ENCODE peak calls at places on chromosomes 13 and 19, in ten cellular contexts. One of them, this sample, is unnamed.

GRCh38 chr19:58577581-58578429 is 4.7 kb upstream of the MZF1 start:
- DNase-seq in gastrocnemius medialis: no peak
- DNase-seq in CD8-positive, alpha-beta T cell: no peak
- DNase-seq in PC-3: no peak
- DNase-seq in small intestine: no peak
- DNase-seq in Peyer's patch: peak; percentile 40
- DNase-seq in CD4-positive, alpha-beta T cell: no peak
- DNase-seq in tibial artery: no peak
- DNase-seq in effector memory CD4-positive, alpha-beta T cell: no peak
- DNase-seq in right cardiac atrium: no peak
- DNase-seq in this sample: no peak

GRCh38 chr13:33279414-33279813 is 6.1 kb downstream of the STARD13 start:
- DNase-seq in gastrocnemius medialis: peak; percentile 79
- DNase-seq in CD8-positive, alpha-beta T cell: no peak
- DNase-seq in PC-3: peak; percentile 70
- DNase-seq in small intestine: no peak
- DNase-seq in Peyer's patch: peak; percentile 50
- DNase-seq in CD4-positive, alpha-beta T cell: no peak
- DNase-seq in tibial artery: no peak
- DNase-seq in effector memory CD4-positive, alpha-beta T cell: no peak
- DNase-seq in right cardiac atrium: no peak
- DNase-seq in this sample: no peak

GRCh38 chr19:49339364-49340068 is 4.3 kb downstream of the CD37 start:
- DNase-seq in gastrocnemius medialis: peak; percentile 63
- DNase-seq in CD8-positive, alpha-beta T cell: no peak
- DNase-seq in PC-3: peak; percentile 93
- DNase-seq in small intestine: peak; percentile 75
- DNase-seq in Peyer's patch: peak; percentile 81
- DNase-seq in CD4-positive, alpha-beta T cell: no peak
- DNase-seq in tibial artery: peak; percentile 91
- DNase-seq in effector memory CD4-positive, alpha-beta T cell: no peak
- DNase-seq in right cardiac atrium: peak; percentile 91
- DNase-seq in this sample: peak; percentile 52

GRCh38 chr13:34750078-34750703 is 191.9 kb upstream of the NBEA start:
- DNase-seq in gastrocnemius medialis: no peak
- DNase-seq in CD8-positive, alpha-beta T cell: no peak
- DNase-seq in PC-3: no peak
- DNase-seq in small intestine: peak; percentile 2
- DNase-seq in Peyer's patch: no peak
- DNase-seq in CD4-positive, alpha-beta T cell: no peak
- DNase-seq in tibial artery: no peak
- DNase-seq in effector memory CD4-positive, alpha-beta T cell: no peak
- DNase-seq in right cardiac atrium: peak; percentile 50
- DNase-seq in this sample: no peak

GRCh38 chr19:19661675-19662251 is 1.7 kb downstream of the ATP13A1 start:
- DNase-seq in gastrocnemius medialis: no peak
- DNase-seq in CD8-positive, alpha-beta T cell: no peak
- DNase-seq in PC-3: no peak
- DNase-seq in small intestine: peak; percentile 24
- DNase-seq in Peyer's patch: peak; percentile 70
- DNase-seq in CD4-positive, alpha-beta T cell: no peak
- DNase-seq in tibial artery: no peak
- DNase-seq in effector memory CD4-positive, alpha-beta T cell: no peak
- DNase-seq in right cardiac atrium: no peak
- DNase-seq in this sample: no peak

GRCh38 chr19:16394681-16395375 is 70.2 kb downstream of the KLF2 start:
- DNase-seq in gastrocnemius medialis: no peak
- DNase-seq in CD8-positive, alpha-beta T cell: no peak
- DNase-seq in PC-3: no peak
- DNase-seq in small intestine: no peak
- DNase-seq in Peyer's patch: no peak
- DNase-seq in CD4-positive, alpha-beta T cell: no peak
- DNase-seq in tibial artery: no peak
- DNase-seq in effector memory CD4-positive, alpha-beta T cell: no peak
- DNase-seq in right cardiac atrium: no peak
- DNase-seq in this sample: no peak

GRCh38 chr13:43132228-43132627 is 108.8 kb downstream of the DNAJC15 start:
- DNase-seq in gastrocnemius medialis: no peak
- DNase-seq in CD8-positive, alpha-beta T cell: no peak
- DNase-seq in PC-3: peak; percentile 73
- DNase-seq in small intestine: peak; percentile 72
- DNase-seq in Peyer's patch: no peak
- DNase-seq in CD4-positive, alpha-beta T cell: no peak
- DNase-seq in tibial artery: no peak
- DNase-seq in effector memory CD4-positive, alpha-beta T cell: no peak
- DNase-seq in right cardiac atrium: no peak
- DNase-seq in this sample: no peak

GRCh38 chr13:101979825-101980224 is 422.0 kb downstream of the FGF14 start:
- DNase-seq in gastrocnemius medialis: no peak
- DNase-seq in CD8-positive, alpha-beta T cell: no peak
- DNase-seq in PC-3: no peak
- DNase-seq in small intestine: no peak
- DNase-seq in Peyer's patch: no peak
- DNase-seq in CD4-positive, alpha-beta T cell: no peak
- DNase-seq in tibial artery: no peak
- DNase-seq in effector memory CD4-positive, alpha-beta T cell: no peak
- DNase-seq in right cardiac atrium: no peak
- DNase-seq in this sample: no peak

GRCh38 chr19:21463449-21464105 is 41.8 kb upstream of the ZNF429 start:
- DNase-seq in gastrocnemius medialis: no peak
- DNase-seq in CD8-positive, alpha-beta T cell: no peak
- DNase-seq in PC-3: peak; percentile 56
- DNase-seq in small intestine: no peak
- DNase-seq in Peyer's patch: no peak
- DNase-seq in CD4-positive, alpha-beta T cell: no peak
- DNase-seq in tibial artery: no peak
- DNase-seq in effector memory CD4-positive, alpha-beta T cell: no peak
- DNase-seq in right cardiac atrium: no peak
- DNase-seq in this sample: peak; percentile 54

GRCh38 chr19:56015756-56016155 is 29.2 kb downstream of the NLRP5 start:
- DNase-seq in gastrocnemius medialis: no peak
- DNase-seq in CD8-positive, alpha-beta T cell: no peak
- DNase-seq in PC-3: peak; percentile 47
- DNase-seq in small intestine: no peak
- DNase-seq in Peyer's patch: no peak
- DNase-seq in CD4-positive, alpha-beta T cell: no peak
- DNase-seq in tibial artery: no peak
- DNase-seq in effector memory CD4-positive, alpha-beta T cell: no peak
- DNase-seq in right cardiac atrium: no peak
- DNase-seq in this sample: no peak

GRCh38 chr13:98105929-98106336 is 37.0 kb upstream of the FARP1 start:
- DNase-seq in gastrocnemius medialis: no peak
- DNase-seq in CD8-positive, alpha-beta T cell: no peak
- DNase-seq in PC-3: peak; percentile 23
- DNase-seq in small intestine: no peak
- DNase-seq in Peyer's patch: no peak
- DNase-seq in CD4-positive, alpha-beta T cell: no peak
- DNase-seq in tibial artery: no peak
- DNase-seq in effector memory CD4-positive, alpha-beta T cell: no peak
- DNase-seq in right cardiac atrium: peak; percentile 26
- DNase-seq in this sample: no peak

GRCh38 chr13:46527237-46527636 is 25.7 kb upstream of the LRCH1 start:
- DNase-seq in gastrocnemius medialis: no peak
- DNase-seq in CD8-positive, alpha-beta T cell: no peak
- DNase-seq in PC-3: peak; percentile 44
- DNase-seq in small intestine: no peak
- DNase-seq in Peyer's patch: no peak
- DNase-seq in CD4-positive, alpha-beta T cell: no peak
- DNase-seq in tibial artery: no peak
- DNase-seq in effector memory CD4-positive, alpha-beta T cell: no peak
- DNase-seq in right cardiac atrium: no peak
- DNase-seq in this sample: no peak

GRCh38 chr19:42121666-42122069 is 10.6 kb downstream of the POU2F2 start:
- DNase-seq in gastrocnemius medialis: no peak
- DNase-seq in CD8-positive, alpha-beta T cell: peak; percentile 78
- DNase-seq in PC-3: peak; percentile 71
- DNase-seq in small intestine: no peak
- DNase-seq in Peyer's patch: peak; percentile 88
- DNase-seq in CD4-positive, alpha-beta T cell: peak; percentile 61
- DNase-seq in tibial artery: peak; percentile 61
- DNase-seq in effector memory CD4-positive, alpha-beta T cell: peak; percentile 67
- DNase-seq in right cardiac atrium: peak; percentile 43
- DNase-seq in this sample: peak; percentile 33

GRCh38 chr19:2328401-2329161 is at the start of the genes LSM7 and SPPL2B:
- DNase-seq in gastrocnemius medialis: peak; percentile 82
- DNase-seq in CD8-positive, alpha-beta T cell: peak; percentile 93
- DNase-seq in PC-3: peak; percentile 85
- DNase-seq in small intestine: peak; percentile 89
- DNase-seq in Peyer's patch: peak; percentile 96
- DNase-seq in CD4-positive, alpha-beta T cell: peak; percentile 86
- DNase-seq in tibial artery: peak; percentile 88
- DNase-seq in effector memory CD4-positive, alpha-beta T cell: peak; percentile 89
- DNase-seq in right cardiac atrium: peak; percentile 91
- DNase-seq in this sample: peak; percentile 74

GRCh38 chr19:58571575-58571947 is 1.6 kb downstream of the MZF1 start:
- DNase-seq in gastrocnemius medialis: no peak
- DNase-seq in CD8-positive, alpha-beta T cell: peak; percentile 3
- DNase-seq in PC-3: no peak
- DNase-seq in small intestine: no peak
- DNase-seq in Peyer's patch: peak; percentile 36
- DNase-seq in CD4-positive, alpha-beta T cell: no peak
- DNase-seq in tibial artery: no peak
- DNase-seq in effector memory CD4-positive, alpha-beta T cell: no peak
- DNase-seq in right cardiac atrium: peak; percentile 9
- DNase-seq in this sample: no peak

GRCh38 chr13:68697551-68697950 is 1410.1 kb upstream of the ATXN8OS start:
- DNase-seq in gastrocnemius medialis: no peak
- DNase-seq in CD8-positive, alpha-beta T cell: no peak
- DNase-seq in PC-3: no peak
- DNase-seq in small intestine: no peak
- DNase-seq in Peyer's patch: no peak
- DNase-seq in CD4-positive, alpha-beta T cell: no peak
- DNase-seq in tibial artery: no peak
- DNase-seq in effector memory CD4-positive, alpha-beta T cell: no peak
- DNase-seq in right cardiac atrium: no peak
- DNase-seq in this sample: no peak

GRCh38 chr19:3660493-3661219 is 34.1 kb upstream of the CACTIN start:
- DNase-seq in gastrocnemius medialis: no peak
- DNase-seq in CD8-positive, alpha-beta T cell: no peak
- DNase-seq in PC-3: no peak
- DNase-seq in small intestine: no peak
- DNase-seq in Peyer's patch: no peak
- DNase-seq in CD4-positive, alpha-beta T cell: no peak
- DNase-seq in tibial artery: no peak
- DNase-seq in effector memory CD4-positive, alpha-beta T cell: no peak
- DNase-seq in right cardiac atrium: no peak
- DNase-seq in this sample: no peak

DNA sequence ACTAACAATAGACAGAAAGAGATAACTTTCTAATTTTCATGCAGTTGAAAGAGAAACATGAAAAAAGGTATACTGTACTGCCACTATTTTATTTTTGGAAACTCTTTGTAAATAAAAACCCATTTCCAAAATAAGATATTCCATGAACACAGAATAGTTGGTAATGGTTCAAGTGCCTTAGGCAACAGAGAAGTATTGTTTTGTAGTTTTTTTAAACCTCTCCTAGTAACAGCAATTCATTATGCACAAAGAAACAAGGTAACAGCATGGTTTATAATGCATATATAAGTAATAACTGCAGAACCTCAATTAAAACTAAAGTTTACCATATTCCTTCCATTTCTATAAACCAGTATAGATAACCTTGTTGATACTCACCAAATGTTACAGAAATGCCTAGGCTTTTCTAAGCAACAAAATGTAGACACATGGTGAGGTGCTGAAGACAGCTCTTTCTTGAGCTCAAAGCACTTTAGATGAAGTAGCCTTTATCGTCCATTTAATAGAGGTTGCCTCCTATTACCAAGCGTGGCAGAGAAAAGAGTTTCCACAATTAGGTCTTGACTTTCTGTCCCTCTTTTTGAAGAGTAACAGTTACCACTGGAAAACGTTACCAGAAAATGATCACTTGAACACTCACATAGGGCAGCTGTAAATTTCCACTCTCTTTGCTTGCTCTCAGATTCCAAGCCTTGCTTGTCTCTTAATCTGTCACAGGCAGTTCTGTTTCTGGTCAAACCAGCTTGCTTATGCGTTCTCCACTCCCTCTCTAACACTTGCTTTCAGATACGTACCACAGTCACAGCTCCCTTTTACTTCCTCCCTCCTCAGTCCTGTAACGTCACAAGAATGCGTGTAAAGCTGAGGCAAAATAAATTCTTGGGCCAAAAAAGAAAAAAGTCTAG is 42.9 kb downstream of the CAB39L start:
- DNase-seq in gastrocnemius medialis: no peak
- DNase-seq in CD8-positive, alpha-beta T cell: no peak
- DNase-seq in PC-3: peak; percentile 31
- DNase-seq in small intestine: peak; percentile 38
- DNase-seq in Peyer's patch: no peak
- DNase-seq in CD4-positive, alpha-beta T cell: no peak
- DNase-seq in tibial artery: peak; percentile 25
- DNase-seq in effector memory CD4-positive, alpha-beta T cell: no peak
- DNase-seq in right cardiac atrium: no peak
- DNase-seq in this sample: no peak
- H3K27ac ChIP-seq in gastrocnemius medialis: peak overlapping the region; percentile 62
- H3K27ac ChIP-seq in CD8-positive, alpha-beta T cell: no peak overlapping the region
- H3K27ac ChIP-seq in PC-3: peak overlapping the region; percentile 83
- H3K27ac ChIP-seq in small intestine: no peak overlapping the region
- H3K27ac ChIP-seq in Peyer's patch: peak overlapping the region; percentile 60
- H3K27ac ChIP-seq in CD4-positive, alpha-beta T cell: no peak overlapping the region
- H3K27ac ChIP-seq in tibial artery: peak overlapping the region; percentile 76
- H3K27ac ChIP-seq in effector memory CD4-positive, alpha-beta T cell: no peak overlapping the region
- H3K27ac ChIP-seq in right cardiac atrium: peak overlapping the region; percentile 92
- H3K27ac ChIP-seq in this sample: peak overlapping the region; percentile 91

GRCh38 chr19:11131471-11131870 is 24.1 kb downstream of the SPC24 start:
- DNase-seq in gastrocnemius medialis: no peak
- DNase-seq in CD8-positive, alpha-beta T cell: no peak
- DNase-seq in PC-3: no peak
- DNase-seq in small intestine: no peak
- DNase-seq in Peyer's patch: no peak
- DNase-seq in CD4-positive, alpha-beta T cell: no peak
- DNase-seq in tibial artery: no peak
- DNase-seq in effector memory CD4-positive, alpha-beta T cell: no peak
- DNase-seq in right cardiac atrium: no peak
- DNase-seq in this sample: no peak
- H3K27ac ChIP-seq in gastrocnemius medialis: peak overlapping the region; percentile 58
- H3K27ac ChIP-seq in CD8-positive, alpha-beta T cell: no peak overlapping the region
- H3K27ac ChIP-seq in PC-3: no peak overlapping the region
- H3K27ac ChIP-seq in small intestine: no peak overlapping the region
- H3K27ac ChIP-seq in Peyer's patch: no peak overlapping the region
- H3K27ac ChIP-seq in CD4-positive, alpha-beta T cell: no peak overlapping the region
- H3K27ac ChIP-seq in tibial artery: peak overlapping the region; percentile 46
- H3K27ac ChIP-seq in effector memory CD4-positive, alpha-beta T cell: no peak overlapping the region
- H3K27ac ChIP-seq in right cardiac atrium: peak overlapping the region; percentile 48
- H3K27ac ChIP-seq in this sample: no peak overlapping the region

GRCh38 chr19:47729468-47729798 is 15.9 kb upstream of the NOP53 start:
- DNase-seq in gastrocnemius medialis: no peak
- DNase-seq in CD8-positive, alpha-beta T cell: no peak
- DNase-seq in PC-3: peak; percentile 89
- DNase-seq in small intestine: no peak
- DNase-seq in Peyer's patch: no peak
- DNase-seq in CD4-positive, alpha-beta T cell: no peak
- DNase-seq in tibial artery: peak; percentile 81
- DNase-seq in effector memory CD4-positive, alpha-beta T cell: no peak
- DNase-seq in right cardiac atrium: peak; percentile 78
- DNase-seq in this sample: no peak
- H3K27ac ChIP-seq in gastrocnemius medialis: peak overlapping the region; percentile 52
- H3K27ac ChIP-seq in CD8-positive, alpha-beta T cell: no peak overlapping the region
- H3K27ac ChIP-seq in PC-3: peak overlapping the region; percentile 100
- H3K27ac ChIP-seq in small intestine: no peak overlapping the region
- H3K27ac ChIP-seq in Peyer's patch: no peak overlapping the region
- H3K27ac ChIP-seq in CD4-positive, alpha-beta T cell: no peak overlapping the region
- H3K27ac ChIP-seq in tibial artery: peak overlapping the region; percentile 91
- H3K27ac ChIP-seq in effector memory CD4-positive, alpha-beta T cell: no peak overlapping the region
- H3K27ac ChIP-seq in right cardiac atrium: peak overlapping the region; percentile 51
- H3K27ac ChIP-seq in this sample: no peak overlapping the region

GRCh38 chr13:44210525-44210924 is 163.1 kb upstream of the SERP2 start:
- DNase-seq in gastrocnemius medialis: no peak
- DNase-seq in CD8-positive, alpha-beta T cell: no peak
- DNase-seq in PC-3: no peak
- DNase-seq in small intestine: no peak
- DNase-seq in Peyer's patch: no peak
- DNase-seq in CD4-positive, alpha-beta T cell: no peak
- DNase-seq in tibial artery: no peak
- DNase-seq in effector memory CD4-positive, alpha-beta T cell: no peak
- DNase-seq in right cardiac atrium: no peak
- DNase-seq in this sample: no peak
- H3K27ac ChIP-seq in gastrocnemius medialis: no peak overlapping the region
- H3K27ac ChIP-seq in CD8-positive, alpha-beta T cell: no peak overlapping the region
- H3K27ac ChIP-seq in PC-3: no peak overlapping the region
- H3K27ac ChIP-seq in small intestine: no peak overlapping the region
- H3K27ac ChIP-seq in Peyer's patch: no peak overlapping the region
- H3K27ac ChIP-seq in CD4-positive, alpha-beta T cell: no peak overlapping the region
- H3K27ac ChIP-seq in tibial artery: no peak overlapping the region
- H3K27ac ChIP-seq in effector memory CD4-positive, alpha-beta T cell: no peak overlapping the region
- H3K27ac ChIP-seq in right cardiac atrium: no peak overlapping the region
- H3K27ac ChIP-seq in this sample: peak overlapping the region; percentile 99

This sample was measured in caudate nucleus.